ENCODE peak calls at places on chromosomes 16 and 17, in four cellular contexts. C is H1, Q is esophagus muscularis mucosa, K is SK-N-SH. P is an unnamed sample.

GRCh38 chr17:54968954-54969400 is 412 bp downstream of the STXBP4 start:
- DNase-seq in Q (no peak), K (peak; percentile 69), C (no peak), P (no peak)

GRCh38 chr16:77424841-77425604 is 9.8 kb downstream of the ADAMTS18 start:
- DNase-seq in K (no peak), C (no peak), Q (peak; percentile 57), P (no peak)

GRCh38 chr17:4945176-4945943 is 3.0 kb downstream of the PFN1 start:
- DNase-seq in Q (peak; percentile 94), K (no peak), C (peak; percentile 58), P (peak; percentile 91)

GRCh38 chr17:76485569-76485968 is 15.7 kb downstream of the RHBDF2 start:
- DNase-seq in C (no peak), K (no peak), Q (no peak), P (no peak)

GRCh38 chr17:67051837-67052236 is 7.5 kb downstream of the CACNG1 start:
- DNase-seq in C (no peak), Q (no peak), K (no peak), P (no peak)

GRCh38 chr17:82367724-82368524 is 3.6 kb upstream of the UTS2R start:
- DNase-seq in K (peak; percentile 64), C (no peak), Q (no peak), P (no peak)

GRCh38 chr17:2137342-2138098 is 82.6 kb downstream of the HIC1 start:
- DNase-seq in Q (no peak), K (no peak), C (peak; percentile 53), P (no peak)

GRCh38 chr17:37698132-37698615 is 46.7 kb downstream of the HNF1B start:
- DNase-seq in K (no peak), C (no peak), Q (no peak), P (no peak)

GRCh38 chr17:75688209-75688771 is 21.2 kb downstream of the SAP30BP start:
- DNase-seq in Q (no peak), C (no peak), K (no peak), P (no peak)

GRCh38 chr16:12503201-12503600 is 300.5 kb downstream of the CPPED1 start:
- DNase-seq in Q (no peak), C (no peak), K (no peak), P (no peak)

GRCh38 chr16:57303021-57303909 is 18.8 kb upstream of the PLLP start:
- DNase-seq in Q (no peak), K (no peak), C (no peak), P (no peak)

GRCh38 chr17:12588531-12588930 is 77.2 kb upstream of the MYOCD start:
- DNase-seq in Q (no peak), K (no peak), C (no peak), P (no peak)

GRCh38 chr16:2296662-2297505 is 29.0 kb upstream of the RNPS1 start:
- DNase-seq in C (peak; percentile 71), Q (no peak), K (peak; percentile 82), P (no peak)

GRCh38 chr17:40307001-40307690 is 1.8 kb upstream of the RARA start:
- DNase-seq in C (no peak), Q (no peak), K (peak; percentile 70), P (peak; percentile 71)

GRCh38 chr16:7946142-7946541 is 613.5 kb downstream of the RBFOX1 start:
- DNase-seq in C (no peak), K (no peak), Q (no peak), P (no peak)

GRCh38 chr17:80774643-80775281 is 216.9 kb upstream of the CHMP6 start:
- DNase-seq in K (no peak), Q (no peak), C (no peak), P (peak; percentile 44)

GRCh38 chr17:75241996-75242460 is 19.4 kb downstream of the GGA3 start:
- DNase-seq in Q (no peak), C (no peak), K (no peak), P (no peak)

GRCh38 chr16:21084631-21085235 is 65.9 kb downstream of the DNAH3 start:
- DNase-seq in C (no peak), K (no peak), Q (no peak), P (no peak)

GRCh38 chr17:79135011-79135410 is 60.4 kb downstream of the ENGASE start:
- DNase-seq in Q (no peak), C (no peak), K (no peak), P (no peak)
- H3K27me3 ChIP-seq in Q (no peaks in the 10 kb centered on the region), C (no peaks in the 10 kb centered on the region), K (peaks cover 42% of the 10 kb centered on the region), P (peaks cover 94% of the 10 kb centered on the region)

DNA sequence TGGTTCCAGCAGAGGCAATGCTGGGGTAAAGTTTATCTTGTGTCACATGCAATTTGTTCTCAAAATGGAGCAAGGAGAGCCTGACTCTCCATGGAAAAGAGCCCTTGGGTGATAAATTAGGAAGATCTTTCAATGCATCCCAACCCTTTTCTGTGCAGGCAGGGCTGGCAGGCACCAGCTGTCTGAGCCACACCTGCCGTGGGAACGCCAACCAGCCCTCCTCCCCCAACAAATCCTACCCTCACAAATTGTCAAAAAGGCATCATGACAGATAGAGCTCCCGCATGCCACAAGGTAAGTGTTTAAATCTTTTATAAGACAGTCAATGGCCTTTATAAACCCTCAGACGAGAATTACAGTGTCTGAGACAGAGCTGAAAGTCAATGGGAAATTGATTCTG is 418.5 kb upstream of the CDH5 start:
- DNase-seq in K (peak; percentile 31), C (no peak), Q (no peak), P (no peak)
- TF ChIP-seq EP300 in K (peak; percentile 10), C (no peak), Q (no peak), P (no peak)

GRCh38 chr16:67165121-67166034 is 833 bp downstream of the HSF4 start:
- DNase-seq in Q (no peak), C (peak; percentile 72), K (no peak), P (no peak)

GRCh38 chr16:67166035-67166882 is 1.7 kb downstream of the HSF4 start:
- DNase-seq in C (no peak), K (no peak), Q (no peak), P (no peak)

GRCh38 chr16:67167588-67167987 is 2.8 kb upstream of the NOL3 start:
- DNase-seq in K (no peak), C (no peak), Q (no peak), P (no peak)

GRCh38 chr16:67164599-67165061 is at the start of gene HSF4:
- DNase-seq in Q (no peak), C (peak; percentile 64), K (peak; percentile 81), P (no peak)

DNA sequence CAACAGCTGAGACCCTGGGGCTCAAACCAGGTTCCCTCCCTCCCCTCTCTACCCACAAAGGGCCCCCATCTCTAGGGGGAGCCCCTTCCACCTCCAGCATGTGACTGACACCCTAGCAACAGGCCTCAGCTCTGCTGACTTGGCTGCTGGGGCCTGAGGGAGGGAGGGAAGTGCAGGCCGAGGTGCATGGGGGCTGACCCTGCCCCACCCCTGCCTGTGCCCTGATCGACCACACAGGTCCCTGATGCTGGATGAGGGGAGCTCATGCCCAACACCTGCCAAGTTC is 2.3 kb downstream of the HSF4 start:
- DNase-seq in K (no peak), C (no peak), Q (no peak), P (no peak)
- H3K4me3 ChIP-seq in K (no peak overlapping the region), C (no peak overlapping the region), Q (no peak overlapping the region), P (no peak overlapping the region)

DNA sequence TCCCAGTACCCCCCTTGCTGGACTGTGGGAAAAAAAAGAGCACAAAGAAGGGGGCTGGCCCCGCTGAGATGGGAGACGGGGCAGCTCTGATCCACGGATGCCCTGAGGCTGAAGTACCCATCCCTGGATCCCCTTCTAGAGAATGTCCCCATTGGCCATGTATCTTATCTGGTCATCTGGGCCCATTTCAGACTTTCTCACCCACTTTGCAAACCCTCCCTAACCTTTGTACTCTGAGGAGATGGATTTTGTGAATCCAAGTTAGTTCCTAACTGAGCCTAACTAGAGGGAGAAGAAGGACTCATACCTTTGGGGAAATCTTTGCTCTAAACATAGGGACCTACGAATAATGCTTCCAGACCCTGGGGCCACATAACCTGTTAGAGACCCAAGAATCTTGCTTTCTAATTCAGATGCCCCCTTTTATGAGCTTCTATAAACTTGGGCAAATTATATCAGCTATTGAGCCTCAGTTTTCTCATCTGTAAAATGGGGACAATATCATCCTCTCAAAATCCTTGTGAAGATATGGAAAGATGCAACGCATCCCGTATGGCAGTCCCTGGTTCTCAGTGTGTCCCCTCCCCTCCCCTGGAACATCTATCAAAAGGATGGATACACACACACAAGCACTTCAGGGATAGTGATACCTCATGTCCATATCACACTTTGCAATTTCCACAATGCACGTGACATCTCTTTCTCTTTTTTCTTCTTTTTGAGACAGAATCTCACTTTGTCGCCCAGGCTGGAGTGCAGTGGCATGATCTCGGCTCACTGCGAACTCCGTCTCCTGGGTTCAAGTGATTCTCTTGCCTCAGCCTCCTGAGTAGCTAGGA is 16.8 kb upstream of the FZD2 start:
- DNase-seq in C (no peak), K (no peak), Q (no peak), P (no peak)
- H3K27me3 ChIP-seq in C (peaks cover 52% of the 10 kb centered on the region), K (no peaks in the 10 kb centered on the region), Q (no peaks in the 10 kb centered on the region), P (peaks cover 46% of the 10 kb centered on the region)

GRCh38 chr16:30369938-30370443 is 303 bp downstream of the TBC1D10B start:
- DNase-seq in K (no peak), Q (no peak), C (no peak), P (no peak)
- TF ChIP-seq EP300 in K (no peak), Q (no peak), C (no peak), P (no peak)

DNA sequence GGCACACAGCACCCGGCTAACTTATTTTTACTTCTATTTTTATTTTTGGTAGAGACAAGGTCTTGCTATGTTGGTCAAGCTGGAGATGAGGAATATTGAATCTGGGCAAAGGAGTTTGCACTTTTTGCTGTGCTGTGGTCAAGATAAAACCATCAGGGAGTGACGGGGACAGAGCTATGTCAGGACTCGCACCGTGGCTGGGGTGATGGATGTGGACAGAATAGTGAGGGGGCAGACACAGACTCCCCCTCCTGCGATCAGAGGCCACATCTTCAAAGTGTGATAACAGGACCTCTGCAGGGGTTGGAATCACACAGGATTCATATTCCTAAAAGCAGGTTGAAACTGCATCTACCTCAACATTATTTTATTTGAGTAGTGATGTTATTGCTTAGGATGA is 25.6 kb downstream of the IL21R start:
- DNase-seq in Q (no peak), K (no peak), C (no peak), P (peak; percentile 31)
- H3K4me3 ChIP-seq in Q (no peak overlapping the region), K (no peak overlapping the region), C (no peak overlapping the region), P (no peak overlapping the region)

DNA sequence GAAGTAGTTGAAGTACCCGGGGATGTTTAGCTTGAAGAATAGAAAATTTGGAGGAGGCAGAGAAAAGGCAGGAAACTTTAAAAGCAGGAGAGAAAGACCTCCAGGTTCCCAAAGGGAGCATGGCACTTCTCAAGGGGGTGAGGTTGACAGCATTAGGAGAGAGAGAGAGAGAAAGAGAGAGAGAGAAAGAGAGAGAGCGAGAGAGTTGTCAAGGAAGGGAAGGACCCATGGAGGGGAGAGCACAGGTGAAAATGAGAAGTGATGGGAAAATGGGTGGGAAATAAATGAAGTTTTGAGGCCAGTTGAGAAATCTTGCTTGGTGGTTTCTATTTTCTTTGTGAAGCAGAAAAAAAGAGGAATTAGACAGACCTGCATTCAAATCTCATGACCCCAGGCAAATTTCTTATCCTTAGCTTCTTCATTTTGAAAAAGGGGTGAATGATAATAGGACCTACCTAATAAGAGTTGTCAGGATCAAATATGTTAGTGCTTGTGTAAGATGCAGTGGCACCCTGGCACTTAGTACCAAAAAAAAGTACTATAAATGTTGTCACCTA is 24.0 kb downstream of the PRKCB start:
- DNase-seq in C (no peak), K (no peak), Q (no peak), P (no peak)
- H3K27me3 ChIP-seq in C (peaks cover 6% of the 10 kb centered on the region), K (no peaks in the 10 kb centered on the region), Q (no peaks in the 10 kb centered on the region), P (no peaks in the 10 kb centered on the region)

DNA sequence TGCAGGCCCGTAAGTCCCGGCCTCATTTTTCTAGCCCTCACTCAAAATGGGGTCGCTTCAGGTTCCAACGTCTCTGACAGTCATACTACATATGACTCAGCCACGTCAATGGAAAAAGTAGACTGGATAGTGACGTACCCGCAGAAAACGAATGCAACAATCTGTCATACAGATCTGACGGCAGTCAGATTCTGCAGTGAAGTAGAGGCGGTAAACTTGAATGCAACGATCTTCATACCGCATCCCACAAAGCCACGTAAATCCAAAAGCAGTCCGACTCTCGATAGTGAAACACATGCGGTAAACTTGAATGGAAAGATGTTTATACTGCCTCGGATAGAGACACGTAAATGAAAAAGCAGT is 38.4 kb upstream of the ARL4D start:
- DNase-seq in Q (peak; percentile 92), C (no peak), K (peak; percentile 44), P (no peak)
- TF ChIP-seq EP300 in Q (peak; percentile 39), C (no peak), K (no peak), P (peak; percentile 25)